ENCODE peak calls at places on chromosomes 3 and 15, in six cellular contexts. O, G, W, T, D and B are unnamed samples.

GRCh38 chr3:121362035-121362734 is 183.6 kb downstream of the POLQ start:
- DNase-seq in T (no peak), O (no peak), W (no peak), D (no peak), G (no peak), B (no peak)

GRCh38 chr3:39146611-39147373 is 6.6 kb downstream of the CSRNP1 start:
- DNase-seq in G (peak), D (no peak), O (peak), W (no peak), T (peak), B (peak)

GRCh38 chr3:162586591-162586990 is 1090.0 kb downstream of the OTOL1 start:
- DNase-seq in W (no peak), D (no peak), O (peak), T (no peak), G (no peak), B (peak)

GRCh38 chr15:87735536-87735935 is 521.0 kb downstream of the NTRK3 start:
- DNase-seq in W (no peak), O (no peak), G (no peak), T (no peak), D (no peak), B (no peak)

GRCh38 chr3:81352867-81353266 is 408.6 kb downstream of the GBE1 start:
- DNase-seq in D (no peak), T (peak), G (peak), O (peak), W (no peak), B (no peak)

GRCh38 chr15:71278989-71279756 is 163.9 kb downstream of the THSD4 start:
- DNase-seq in O (peak), T (no peak), D (no peak), G (peak), W (no peak), B (peak)

GRCh38 chr3:183295211-183295610 is 42.2 kb downstream of the B3GNT5 start:
- DNase-seq in D (no peak), O (peak), G (peak), T (no peak), W (no peak), B (peak)

GRCh38 chr15:84647726-84648125 is 6.4 kb downstream of the WDR73 start:
- DNase-seq in W (no peak), D (no peak), G (no peak), O (no peak), T (peak), B (no peak)

GRCh38 chr3:7144696-7145308 is 283.9 kb downstream of the GRM7 start:
- DNase-seq in G (peak), O (no peak), T (peak), D (no peak), W (peak), B (peak)

GRCh38 chr3:87127286-87127685 is 99.8 kb upstream of the CHMP2B start:
- DNase-seq in G (no peak), T (no peak), D (no peak), O (no peak), W (no peak), B (no peak)

GRCh38 chr15:61530769-61531168 is 301.7 kb upstream of the RORA start:
- DNase-seq in D (no peak), O (no peak), G (no peak), T (peak), W (no peak), B (no peak)

GRCh38 chr3:106542101-106542769 is 673.4 kb upstream of the CBLB start:
- DNase-seq in W (no peak), O (peak), T (no peak), D (no peak), G (no peak), B (no peak)

GRCh38 chr3:188553569-188553968 is 399.6 kb downstream of the LPP start:
- DNase-seq in G (no peak), W (no peak), D (no peak), T (no peak), O (no peak), B (no peak)

GRCh38 chr15:44157679-44158078 is 37.4 kb downstream of the FRMD5 start:
- DNase-seq in O (peak), T (no peak), W (no peak), D (no peak), G (peak), B (peak)

GRCh38 chr15:28021281-28022039 is 77.7 kb downstream of the OCA2 start:
- DNase-seq in W (peak), T (peak), G (peak), O (peak), D (no peak), B (peak)

GRCh38 chr3:173891272-173892100 is 493.9 kb downstream of the NLGN1 start:
- DNase-seq in G (no peak), D (no peak), O (no peak), W (no peak), T (no peak), B (no peak)

GRCh38 chr3:187210555-187211327 is 13.5 kb downstream of the RTP1 start:
- DNase-seq in O (peak), G (no peak), T (peak), W (no peak), D (no peak), B (no peak)

GRCh38 chr3:56456117-56456516 is 12.2 kb downstream of the ERC2 start:
- DNase-seq in O (no peak), T (no peak), G (no peak), W (no peak), D (no peak), B (no peak)

GRCh38 chr3:12188681-12189287 is 30.1 kb upstream of the TIMP4 start:
- DNase-seq in T (no peak), D (no peak), W (no peak), G (no peak), O (no peak), B (no peak)

GRCh38 chr15:90038639-90039095 is 37.5 kb downstream of the ZNF710 start:
- DNase-seq in G (peak), D (no peak), W (no peak), O (no peak), T (no peak), B (no peak)

GRCh38 chr3:151379083-151379734 is 5.3 kb downstream of the P2RY12 start:
- DNase-seq in T (peak), O (no peak), W (no peak), D (no peak), G (peak), B (peak)

GRCh38 chr3:127456471-127457093 is 134.0 kb downstream of the TPRA1 start:
- DNase-seq in T (no peak), W (no peak), D (no peak), O (peak), G (no peak), B (no peak)

GRCh38 chr15:72313881-72314280 is 6.1 kb downstream of the CELF6 start:
- DNase-seq in W (no peak), T (no peak), O (no peak), G (no peak), D (no peak), B (no peak)

GRCh38 chr15:72318408-72318942 is 1.5 kb downstream of the CELF6 start:
- DNase-seq in D (no peak), O (no peak), T (peak), W (no peak), G (no peak), B (no peak)

GRCh38 chr15:72312605-72313447 is 7.1 kb downstream of the CELF6 start:
- DNase-seq in O (peak), T (peak), D (no peak), W (peak), G (peak), B (peak)

GRCh38 chr15:72313448-72313840 is 6.5 kb downstream of the CELF6 start:
- DNase-seq in O (no peak), D (no peak), T (no peak), G (no peak), W (no peak), B (no peak)

DNA sequence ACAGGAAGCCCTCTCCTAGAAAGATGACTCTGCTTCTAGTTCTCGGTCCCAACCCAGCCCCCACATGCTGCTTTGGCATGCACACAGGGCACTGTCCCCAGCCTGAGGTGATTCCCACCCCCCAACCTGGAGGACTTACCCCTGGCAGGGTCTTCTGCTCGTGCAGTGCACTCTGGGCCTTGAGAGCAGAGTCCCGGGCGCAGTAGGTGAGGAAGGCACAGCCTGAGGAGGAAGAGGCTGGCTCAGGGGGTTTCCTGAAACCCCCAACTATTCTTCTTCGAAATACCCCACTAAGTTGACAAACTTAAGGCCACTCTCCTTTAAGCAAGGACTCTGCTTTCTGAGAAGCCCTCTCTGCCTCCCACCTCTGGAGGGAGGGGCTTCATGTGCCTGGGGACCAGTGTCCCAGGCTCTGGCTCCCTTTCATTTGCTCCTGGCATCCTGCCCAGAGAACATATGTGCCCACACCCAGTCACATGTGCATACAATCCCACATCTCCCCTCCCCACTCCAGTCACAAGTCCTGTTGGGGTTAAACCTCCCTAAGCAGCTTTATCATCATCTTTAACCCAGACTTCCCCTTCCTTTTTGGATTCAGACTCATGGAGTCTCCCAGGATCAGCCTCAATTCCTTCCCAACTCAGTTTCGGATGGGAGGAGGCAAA is 4.1 kb downstream of the CELF6 start:
- DNase-seq in D (no peak), W (no peak), G (no peak), T (no peak), O (no peak), B (no peak)
- TF ChIP-seq RFX5 in D (no peak), W (no peak), G (no peak), T (no peak), O (no peak), B (no peak)

DNA sequence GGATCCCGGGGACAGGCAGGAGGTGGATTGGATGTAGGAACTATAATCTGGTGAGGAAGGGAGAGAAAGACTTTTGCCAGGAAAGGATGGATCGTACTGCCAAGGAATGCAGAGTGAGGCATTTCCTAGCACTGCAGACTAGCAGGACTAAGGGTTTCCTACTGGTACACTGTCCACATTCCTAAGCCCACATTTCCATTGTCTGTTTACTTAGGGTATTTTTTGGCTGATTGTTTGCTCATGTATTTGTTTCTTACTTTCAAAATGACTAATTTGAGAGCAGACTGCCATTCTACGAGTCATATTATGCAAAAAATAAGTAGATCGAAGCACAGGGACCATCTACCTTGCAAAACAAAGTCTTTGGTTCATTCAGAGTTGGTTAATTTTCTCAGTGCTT is 1029.5 kb upstream of the NR2F2 start:
- DNase-seq in O (peak), D (no peak), G (no peak), W (no peak), T (no peak), B (no peak)
- TF ChIP-seq CEBPB in O (no peak), D (no peak), G (no peak), W (no peak), T (no peak), B (no peak)

DNA sequence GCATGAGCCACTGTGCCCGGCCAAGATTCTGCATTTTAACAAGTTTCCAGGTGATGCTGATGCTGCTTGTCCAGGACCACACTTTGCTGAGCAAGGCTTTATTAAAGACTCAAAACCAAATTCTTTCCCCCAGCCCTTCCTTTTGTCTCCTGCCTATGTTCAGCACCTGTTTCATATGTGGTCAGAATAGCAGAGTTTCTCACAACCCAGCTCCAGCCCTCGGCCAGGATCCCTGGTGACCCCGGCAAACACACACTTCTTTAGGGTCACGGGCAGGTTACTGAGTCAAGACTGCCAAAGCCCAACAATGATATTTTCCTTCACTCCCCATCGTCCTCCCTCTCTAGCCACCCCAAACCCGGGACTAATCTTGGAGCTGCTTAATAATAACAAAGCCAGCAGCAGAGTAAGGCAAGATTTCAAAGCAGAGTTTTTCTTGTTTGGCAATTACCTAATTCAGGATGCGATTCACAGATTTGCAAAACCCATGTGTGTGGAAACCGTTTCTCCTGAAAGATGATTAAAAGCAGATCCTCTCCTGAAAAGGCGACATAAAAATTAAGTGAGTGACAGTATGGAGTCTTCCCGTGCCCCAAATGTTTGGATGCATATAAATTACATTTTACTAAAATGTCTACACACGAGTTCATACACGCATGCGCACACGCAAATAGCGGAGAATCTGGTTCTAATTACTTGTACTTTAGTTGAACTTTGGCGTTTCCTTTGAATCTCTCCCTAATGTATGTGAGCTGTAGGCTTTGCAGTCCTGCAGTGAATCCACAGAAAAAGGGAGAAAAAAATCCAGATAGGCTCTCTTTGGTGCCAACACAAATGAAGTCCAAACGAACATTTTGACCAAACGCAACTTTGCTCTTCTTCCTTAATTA is 25.7 kb downstream of the RARB start:
- DNase-seq in W (no peak), G (no peak), O (peak), T (no peak), D (no peak), B (no peak)
- H3K4me3 ChIP-seq in W (no peak), G (no peak), O (no peak), T (no peak), D (no peak), B (no peak)

GRCh38 chr3:9765865-9766264 is 3.9 kb downstream of the CAMK1 start:
- DNase-seq in T (peak), D (no peak), O (no peak), G (no peak), W (no peak), B (no peak)
- TF ChIP-seq RFX5 in T (no peak), D (no peak), O (no peak), G (no peak), W (no peak), B (no peak)

DNA sequence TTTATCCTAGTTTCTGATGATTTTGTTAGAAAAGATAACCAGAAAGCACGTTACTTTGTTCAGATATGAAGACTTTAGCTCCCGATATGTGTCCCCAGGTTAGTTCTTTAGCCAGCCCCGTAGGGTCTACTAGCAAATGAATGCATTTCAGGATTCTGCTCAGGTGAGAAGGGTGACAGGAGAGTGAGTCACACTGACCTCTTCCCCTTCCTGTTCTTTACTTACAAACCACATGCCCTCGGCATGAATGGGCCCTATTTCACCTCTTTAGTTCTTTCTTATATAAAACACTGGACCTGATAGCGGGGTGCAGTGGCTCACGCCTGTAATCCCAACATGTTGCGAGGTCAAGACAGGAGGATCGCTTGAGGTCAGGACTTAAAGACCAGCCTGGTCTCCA is 98.4 kb downstream of the SLC49A4 start:
- DNase-seq in O (no peak), W (no peak), D (no peak), T (no peak), G (peak), B (no peak)
- TF ChIP-seq CEBPB in O (no peak), W (no peak), D (no peak), T (no peak), G (no peak), B (no peak)

DNA sequence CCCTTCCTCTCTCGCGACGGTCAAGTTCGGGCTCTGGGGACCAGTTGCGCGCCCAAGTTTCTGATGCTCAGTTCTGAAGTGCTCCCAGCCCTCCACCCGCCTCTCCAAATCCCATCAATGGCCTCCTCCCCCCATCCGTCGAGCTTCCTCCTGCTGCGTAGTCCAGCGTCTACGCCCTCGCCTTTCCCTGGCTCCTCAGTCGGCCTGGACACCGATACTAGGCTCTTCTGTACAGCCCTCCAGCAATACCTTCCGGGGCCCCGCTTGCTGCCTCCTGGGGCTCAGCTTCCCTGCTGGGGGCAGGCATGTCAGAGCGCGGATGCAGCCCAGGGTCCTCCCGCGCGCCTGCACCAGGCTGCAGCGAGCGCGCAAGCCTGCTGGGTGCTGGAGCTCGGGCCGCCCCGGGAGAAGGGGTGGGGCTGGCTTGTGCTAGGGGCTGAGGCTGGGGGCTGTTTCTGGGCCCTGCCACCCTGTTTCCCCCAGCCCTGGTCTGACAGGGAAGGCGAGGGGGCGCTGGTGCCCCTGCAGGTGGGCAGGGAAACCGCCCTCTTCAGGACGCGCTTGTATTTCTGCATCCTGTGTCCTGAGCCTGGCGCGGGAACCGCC is 353.3 kb upstream of the SUCLG2 start:
- DNase-seq in T (no peak), W (peak), G (no peak), D (no peak), O (no peak), B (no peak)
- H3K4me3 ChIP-seq in T (no peak), W (peak), G (no peak), D (no peak), O (no peak), B (no peak)

DNA sequence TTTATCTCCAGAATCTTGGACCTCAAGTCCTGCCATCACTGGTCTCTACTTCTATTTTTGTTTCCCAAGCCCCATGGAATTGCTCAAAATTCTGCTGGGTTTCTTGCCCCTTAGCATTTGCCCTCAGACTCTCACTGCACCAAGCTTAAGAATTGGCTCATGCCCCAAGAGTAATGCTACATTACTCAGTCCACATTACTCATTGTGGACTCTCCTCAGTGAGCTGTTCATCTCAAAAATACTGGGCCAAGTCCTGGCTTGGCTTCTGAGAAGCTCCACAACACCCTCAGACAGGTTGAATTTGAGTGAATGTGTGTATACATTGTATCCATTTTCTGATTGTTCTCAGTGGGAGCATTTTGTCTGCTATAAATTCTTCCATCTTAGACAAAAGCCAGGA is 364.4 kb upstream of the ARHGEF26 start:
- DNase-seq in D (no peak), W (no peak), T (no peak), G (no peak), O (no peak), B (no peak)
- TF ChIP-seq RFX5 in D (no peak), W (no peak), T (no peak), G (no peak), O (no peak), B (no peak)